ENCODE peak calls at places on chromosomes 7 and 10, in six cellular contexts. C is H1, H is WTC11, S is GM12878, L is HepG2, P is K562. Y is an unnamed sample.

GRCh38 chr10:124512040-124512428 is 50.4 kb downstream of the LHPP start:
- DNase-seq in C (no peak), H (no peak), S (no peak), L (no peak), P (no peak), Y (no peak)

GRCh38 chr7:131342864-131343263 is 15.2 kb downstream of the MKLN1 start:
- DNase-seq in C (no peak), H (no peak), S (no peak), L (no peak), P (no peak), Y (no peak)

GRCh38 chr7:94054130-94054529 is 50.0 kb upstream of the BET1 start:
- DNase-seq in C (no peak), H (no peak), S (no peak), L (no peak), P (no peak), Y (no peak)

GRCh38 chr7:101882595-101883564 is 65.5 kb downstream of the CUX1 start:
- DNase-seq in C (no peak), H (peak; percentile 42), S (no peak), L (peak; percentile 99), P (peak; percentile 96), Y (peak; percentile 56)

GRCh38 chr10:119897366-119897765 is 4.8 kb downstream of the SEC23IP start:
- DNase-seq in C (no peak), H (no peak), S (no peak), L (peak; percentile 62), P (no peak), Y (no peak)

GRCh38 chr7:116578526-116578925 is 53.7 kb downstream of the CAV1 start:
- DNase-seq in C (no peak), H (no peak), S (no peak), L (no peak), P (no peak), Y (no peak)

GRCh38 chr7:107948645-107949442 is 54.1 kb downstream of the LAMB1 start:
- DNase-seq in C (no peak), H (no peak), S (no peak), L (peak; percentile 86), P (no peak), Y (no peak)

GRCh38 chr7:123570390-123571182 is 13.0 kb upstream of the NDUFA5 start:
- DNase-seq in C (no peak), H (no peak), S (no peak), L (no peak), P (peak; percentile 39), Y (no peak)

GRCh38 chr10:1560535-1561192 is 176.7 kb downstream of the ADARB2 start:
- DNase-seq in C (no peak), H (no peak), S (no peak), L (no peak), P (no peak), Y (no peak)

GRCh38 chr10:51108404-51108803 is 34.1 kb downstream of the PRKG1 start:
- DNase-seq in C (no peak), H (no peak), S (no peak), L (no peak), P (no peak), Y (no peak)

DNA sequence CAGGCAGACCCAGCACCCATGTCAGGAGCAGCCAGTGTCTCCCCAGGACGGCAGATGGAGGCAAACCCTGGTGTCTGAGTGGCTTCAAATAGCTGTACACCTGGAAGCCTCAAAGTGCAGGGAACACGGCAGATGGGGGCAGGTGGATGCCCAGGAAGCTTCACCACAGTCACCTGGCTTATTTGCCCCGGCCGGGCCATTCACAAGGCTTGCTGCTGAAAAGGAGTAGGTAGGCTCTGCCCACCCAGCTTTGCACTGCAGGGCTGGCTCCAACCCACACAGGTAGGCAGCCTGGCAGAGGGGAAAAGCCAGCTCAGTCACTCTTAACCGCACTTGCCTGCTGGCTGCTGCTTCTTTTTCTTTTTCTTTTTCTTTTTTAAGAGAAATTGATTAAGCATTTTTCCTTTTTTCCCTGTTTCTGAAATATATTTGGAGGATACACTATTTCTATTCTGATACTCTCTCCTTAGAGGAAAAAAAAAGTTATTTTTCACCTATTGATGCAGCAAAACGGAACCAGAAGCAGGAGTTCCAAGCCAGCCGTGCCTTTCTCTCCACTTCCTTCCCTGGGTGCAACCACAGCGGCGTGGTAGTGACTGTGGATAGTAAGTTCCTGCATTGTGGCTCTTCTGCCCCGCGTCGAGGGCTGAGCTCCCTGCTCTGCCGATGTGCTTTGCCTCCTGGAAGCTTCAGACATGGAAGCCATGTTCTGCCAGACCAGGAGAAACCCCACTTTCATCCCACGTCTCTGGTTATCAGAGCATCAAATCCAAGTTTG is 118.3 kb downstream of the KLF6 start:
- DNase-seq in C (no peak), H (no peak), S (no peak), L (no peak), P (no peak), Y (no peak)
- TF ChIP-seq CREB1 in C (no peak), H (no peak), S (no peak), L (no peak), P (no peak), Y (no peak)

DNA sequence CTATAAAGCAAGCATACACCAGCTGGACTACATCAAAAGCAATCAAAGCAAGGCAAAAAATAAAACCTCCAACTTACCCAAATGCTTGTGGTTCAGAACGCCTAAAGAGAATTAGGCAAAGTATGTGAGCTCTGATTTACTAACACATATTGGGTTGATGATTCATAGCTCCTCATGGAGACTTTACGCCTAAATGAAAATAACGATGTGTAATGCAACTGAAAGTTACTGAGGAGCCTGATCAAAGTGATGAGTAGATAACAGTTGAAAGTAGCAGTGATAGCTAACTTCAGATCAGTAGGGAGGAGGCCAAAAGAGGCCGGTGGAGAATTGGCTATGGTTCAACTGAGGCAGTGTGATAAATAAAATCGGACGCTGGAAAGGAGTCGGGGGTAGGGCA is 85.0 kb downstream of the MPP7 start:
- DNase-seq in C (no peak), H (no peak), S (no peak), L (no peak), P (no peak), Y (no peak)
- TF ChIP-seq CREB1 in C (no peak), H (no peak), S (no peak), L (no peak), P (no peak), Y (no peak)

DNA sequence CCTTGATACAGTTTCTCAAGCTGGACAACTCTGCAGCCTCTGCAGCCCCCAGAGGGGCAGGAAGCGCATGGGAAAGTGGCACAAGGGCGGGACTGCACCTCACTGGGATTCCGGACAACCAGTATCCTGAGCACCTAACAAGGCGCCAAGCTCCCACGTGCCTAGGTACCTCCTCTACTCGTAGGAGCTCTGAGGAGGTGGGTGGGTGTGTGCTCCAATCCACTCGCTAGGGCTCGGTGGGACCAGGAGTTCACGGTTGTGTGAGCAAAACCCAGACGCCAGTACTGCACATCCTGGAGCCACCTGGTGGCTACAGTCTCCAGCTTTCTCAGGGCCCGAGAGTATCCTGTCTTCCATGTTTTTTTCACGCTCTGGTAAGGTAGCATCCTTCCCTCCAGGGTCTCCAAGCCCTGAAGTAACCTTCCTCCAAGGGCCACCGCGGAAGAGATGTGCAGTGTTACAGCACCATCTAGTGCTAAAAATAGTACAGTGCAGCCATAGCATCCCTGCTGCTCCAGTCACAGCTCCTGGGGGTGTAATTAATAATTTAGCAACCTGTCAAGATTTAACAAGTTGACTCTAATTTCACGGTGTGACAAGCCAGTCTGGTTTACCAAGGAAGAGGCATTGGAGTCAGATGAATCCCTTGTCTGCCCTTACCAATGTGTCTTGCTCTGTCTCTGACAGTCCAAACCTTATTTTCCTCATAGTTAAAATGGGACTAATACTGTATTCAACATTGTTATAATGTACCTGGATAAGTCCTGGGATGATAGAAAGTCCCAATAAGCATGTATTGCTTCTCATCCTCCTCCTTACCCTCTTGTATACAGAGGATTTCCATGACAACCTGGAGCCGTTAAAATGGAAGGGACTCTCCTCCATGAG is 70.4 kb downstream of the HERPUD2 start:
- DNase-seq in C (peak; percentile 29), H (peak; percentile 52), S (no peak), L (peak; percentile 31), P (peak; percentile 65), Y (peak; percentile 89)
- TF ChIP-seq CREB1 in C (no peak), H (no peak), S (no peak), L (no peak), P (no peak), Y (no peak)

GRCh38 chr10:28411648-28412047 is 108.8 kb upstream of the MPP7 start:
- DNase-seq in C (no peak), H (no peak), S (no peak), L (no peak), P (no peak), Y (no peak)
- TF ChIP-seq CREB1 in C (no peak), H (no peak), S (peak; percentile 23), L (no peak), P (no peak), Y (no peak)

GRCh38 chr10:68870545-68871104 is 30.5 kb upstream of the DDX50 start:
- DNase-seq in C (no peak), H (no peak), S (no peak), L (no peak), P (peak; percentile 31), Y (no peak)
- TF ChIP-seq CREB1 in C (no peak), H (no peak), S (no peak), L (no peak), P (no peak), Y (no peak)

Y was measured in GM23338.